ENCODE peak calls at places on chromosomes 4 and X, in seven cellular contexts. E is SK-N-SH, Z is stomach, D is HCT116, L is GM23338, P is breast epithelium, F is K562. G is an unnamed sample.
A peak's percentile ranks its signal among the peaks of the same experiment; 100 is the strongest.

GRCh38 chr4:183855651-183856190 is 49.4 kb upstream of the STOX2 start:
- DNase-seq in E (no peak), Z (no peak), D (no peak), L (no peak), P (no peak), F (no peak), G (no peak)

GRCh38 chr4:56821394-56822263 is at the start of gene SPINK2:
- DNase-seq in E (peak; percentile 88), Z (peak; percentile 51), D (peak; percentile 44), L (peak; percentile 93), P (no peak), F (peak; percentile 77), G (peak; percentile 63)

GRCh38 chrX:153304988-153305736 is 16.4 kb downstream of the PNMA6F start:
- DNase-seq in E (no peak), Z (no peak), D (no peak), L (no peak), P (no peak), F (no peak), G (no peak)

GRCh38 chr4:2272026-2272827 is 10.3 kb upstream of the MXD4 start:
- DNase-seq in E (no peak), Z (no peak), D (no peak), L (no peak), P (no peak), F (no peak), G (no peak)

GRCh38 chr4:180028682-180029081 is 2214.5 kb upstream of the TENM3 start:
- DNase-seq in E (peak; percentile 1), Z (no peak), D (peak; percentile 33), L (peak; percentile 88), P (no peak), F (no peak), G (peak; percentile 23)

GRCh38 chr4:82493721-82494425 is 63.5 kb downstream of the ENOPH1 start:
- DNase-seq in E (no peak), Z (no peak), D (no peak), L (no peak), P (no peak), F (no peak), G (no peak)

GRCh38 chr4:8690811-8691775 is 98.5 kb downstream of the CPZ start:
- DNase-seq in E (no peak), Z (peak; percentile 5), D (no peak), L (no peak), P (peak; percentile 14), F (no peak), G (no peak)

GRCh38 chr4:118888666-118889312 is at the start of gene SYNPO2:
- DNase-seq in E (peak; percentile 78), Z (peak; percentile 54), D (peak; percentile 57), L (peak; percentile 92), P (peak; percentile 69), F (no peak), G (peak; percentile 72)

GRCh38 chrX:53481093-53481492 is 46.9 kb upstream of the HSD17B10 start:
- DNase-seq in E (no peak), Z (peak; percentile 26), D (no peak), L (peak; percentile 28), P (no peak), F (peak; percentile 25), G (peak; percentile 19)

GRCh38 chrX:108167211-108167872 is 75.8 kb downstream of the ATG4A start:
- DNase-seq in E (no peak), Z (no peak), D (peak; percentile 23), L (no peak), P (no peak), F (no peak), G (no peak)

GRCh38 chrX:42107495-42108139 is 184.3 kb upstream of the CASK start:
- DNase-seq in E (no peak), Z (no peak), D (no peak), L (no peak), P (no peak), F (no peak), G (no peak)

GRCh38 chrX:100687128-100687527 is 43.1 kb downstream of the SRPX2 start:
- DNase-seq in E (no peak), Z (no peak), D (no peak), L (no peak), P (no peak), F (no peak), G (no peak)

GRCh38 chrX:154411322-154411980 is at the start of gene TAFAZZIN:
- DNase-seq in E (peak; percentile 86), Z (peak; percentile 78), D (no peak), L (peak; percentile 72), P (peak; percentile 67), F (peak; percentile 79), G (peak; percentile 84)

GRCh38 chrX:154411981-154412340 is 622 bp downstream of the TAFAZZIN start:
- DNase-seq in E (peak; percentile 81), Z (peak; percentile 67), D (no peak), L (peak; percentile 77), P (peak; percentile 54), F (no peak), G (peak; percentile 76)

GRCh38 chr4:125735107-125735506 is 420.4 kb downstream of the FAT4 start:
- DNase-seq in E (peak; percentile 15), Z (no peak), D (no peak), L (peak; percentile 64), P (no peak), F (no peak), G (no peak)

GRCh38 chr4:878796-879729 is 53.1 kb downstream of the GAK start:
- DNase-seq in E (no peak), Z (no peak), D (no peak), L (no peak), P (no peak), F (no peak), G (no peak)

GRCh38 chr4:157121396-157121795 is 45.4 kb downstream of the GLRB start:
- DNase-seq in E (no peak), Z (no peak), D (no peak), L (no peak), P (no peak), F (no peak), G (no peak)

GRCh38 chrX:39445336-39445735 is 644.1 kb downstream of the MID1IP1 start:
- DNase-seq in E (no peak), Z (peak; percentile 40), D (no peak), L (peak; percentile 44), P (no peak), F (peak; percentile 16), G (peak; percentile 20)

GRCh38 chrX:150548251-150548650 is 20.2 kb upstream of the MTM1 start:
- DNase-seq in E (no peak), Z (no peak), D (no peak), L (no peak), P (no peak), F (no peak), G (no peak)

DNA sequence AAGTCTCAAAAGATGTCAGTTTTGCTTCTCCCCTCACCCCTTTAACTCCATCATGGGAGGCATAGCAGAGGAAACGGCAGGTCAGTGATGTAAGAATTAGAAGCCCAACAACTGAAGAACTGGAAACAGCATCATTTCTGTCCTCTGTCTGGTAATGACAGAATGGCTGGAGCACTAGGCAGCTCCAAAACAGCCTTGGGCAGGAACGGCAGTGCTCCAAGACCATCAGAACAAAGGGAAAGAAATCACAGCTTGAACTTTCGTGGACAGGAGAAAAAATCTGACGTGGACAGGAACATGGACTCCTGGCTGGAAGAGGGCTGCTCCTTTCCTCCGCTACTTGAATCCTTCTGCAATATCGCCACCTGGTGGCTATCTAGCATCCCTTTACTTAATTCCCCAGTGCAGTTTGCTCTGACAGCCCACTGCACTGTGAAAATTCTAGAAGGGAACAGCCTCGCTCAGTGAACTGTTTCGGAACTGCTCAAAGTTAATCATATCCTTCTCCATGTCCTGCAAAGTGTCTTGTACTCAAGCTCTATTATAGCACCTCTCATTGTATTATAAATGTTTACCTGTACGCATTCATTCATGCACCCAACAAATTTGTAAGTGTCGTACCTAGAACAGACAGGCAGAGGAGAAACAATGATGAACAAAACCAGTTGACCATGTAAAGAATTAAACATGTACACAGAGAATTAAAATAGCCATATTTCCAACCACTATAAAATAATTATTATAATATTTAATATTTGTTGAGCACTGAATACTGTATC is 20.4 kb downstream of the SLC25A53 start:
- DNase-seq in E (peak; percentile 62), Z (peak; percentile 72), D (peak; percentile 63), L (peak; percentile 86), P (no peak), F (peak; percentile 56), G (peak; percentile 67)
- H3K4me3 ChIP-seq in E (peak overlapping the region; percentile 48), Z (peak overlapping the region; percentile 33), D (peak overlapping the region; percentile 19), L (peak overlapping the region; percentile 35), P (peak overlapping the region; percentile 30), F (no peak overlapping the region), G (no peak overlapping the region)

GRCh38 chrX:11759172-11759460 is 1.1 kb downstream of the MSL3 start:
- DNase-seq in E (no peak), Z (no peak), D (no peak), L (no peak), P (no peak), F (no peak), G (no peak)

GRCh38 chrX:11758400-11759171 is 549 bp downstream of the MSL3 start:
- DNase-seq in E (peak; percentile 86), Z (peak; percentile 87), D (peak; percentile 45), L (peak; percentile 80), P (peak; percentile 73), F (peak; percentile 85), G (peak; percentile 88)

GRCh38 chrX:11757397-11757728 is 674 bp upstream of the MSL3 start:
- DNase-seq in E (no peak), Z (no peak), D (no peak), L (no peak), P (peak; percentile 49), F (no peak), G (no peak)

GRCh38 chrX:11756354-11757318 is 1.4 kb upstream of the MSL3 start:
- DNase-seq in E (no peak), Z (no peak), D (no peak), L (peak; percentile 4), P (no peak), F (no peak), G (no peak)

GRCh38 chrX:11757729-11758399 is at the start of gene MSL3:
- DNase-seq in E (peak; percentile 87), Z (peak; percentile 56), D (no peak), L (peak; percentile 57), P (peak; percentile 52), F (peak; percentile 83), G (peak; percentile 63)
- TF ChIP-seq POLR2AphosphoS5 in E (no peak), Z (no peak), D (no peak), L (no peak), P (no peak), F (peak; percentile 11), G (no peak)

GRCh38 chr4:154549894-154550790 is at the start of gene PLRG1:
- DNase-seq in E (peak; percentile 89), Z (peak; percentile 98), D (peak; percentile 88), L (peak; percentile 99), P (peak; percentile 95), F (peak; percentile 96), G (peak; percentile 97)
- TF ChIP-seq CTCF in E (no peak), Z (peak; percentile 36), D (peak; percentile 15), L (no peak), P (peak; percentile 40), F (no peak), G (peak; percentile 29)

DNA sequence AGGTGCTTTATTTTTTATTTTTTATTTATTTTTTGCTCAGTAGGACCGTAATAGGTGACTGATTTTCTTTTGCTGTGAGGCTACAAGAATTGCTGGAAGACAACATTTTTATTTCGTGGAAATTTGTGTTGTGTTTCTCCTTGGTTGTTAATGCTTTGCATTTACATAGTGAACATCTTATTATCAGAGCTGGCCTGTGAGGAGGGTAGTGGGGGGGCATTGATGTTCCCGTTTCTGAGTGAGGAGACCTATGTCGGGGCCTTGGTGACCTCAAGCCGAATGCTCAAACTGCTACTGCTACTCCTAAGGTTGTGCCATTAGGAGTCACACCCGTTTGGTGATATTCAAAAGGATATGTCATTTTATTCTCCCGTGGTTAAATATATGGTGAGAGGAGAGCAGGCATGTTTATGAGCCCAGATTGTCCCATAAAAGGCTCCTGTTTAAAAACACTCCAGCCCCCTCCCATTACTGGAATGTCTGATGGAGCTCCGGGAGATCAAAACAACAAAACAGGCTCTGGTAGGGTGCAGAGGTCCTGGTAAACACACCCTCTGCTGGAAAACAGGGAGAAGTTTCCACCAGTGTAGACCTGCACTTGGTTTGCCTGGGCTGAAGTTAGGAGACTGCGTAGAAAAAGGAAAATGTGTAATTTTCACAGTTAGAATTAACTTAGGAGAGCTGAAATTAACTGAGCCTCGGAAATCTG is 5.6 kb downstream of the PDGFRA start:
- DNase-seq in E (peak; percentile 30), Z (no peak), D (no peak), L (peak; percentile 6), P (no peak), F (no peak), G (no peak)
- H3K4me3 ChIP-seq in E (peak overlapping the region; percentile 64), Z (peak overlapping the region; percentile 56), D (no peak overlapping the region), L (peak overlapping the region; percentile 86), P (peak overlapping the region; percentile 56), F (no peak overlapping the region), G (no peak overlapping the region)

G was measured in transverse colon.